ENCODE peak calls at places on chromosomes 6 and 20, in four cellular contexts. Z, S, F and M are unnamed samples.

GRCh38 chr20:50804453-50805348 is 9.8 kb downstream of the BCAS4 start:
- DNase-seq in F (no peak), S (no peak), Z (no peak), M (no peak)

GRCh38 chr6:1200706-1201105 is 111.2 kb upstream of the FOXQ1 start:
- DNase-seq in F (no peak), S (no peak), Z (no peak), M (peak; percentile 32)

GRCh38 chr20:38353298-38353697 is 7.0 kb downstream of the LBP start:
- DNase-seq in S (no peak), Z (no peak), F (no peak), M (no peak)

GRCh38 chr20:36820928-36821327 is 47.4 kb upstream of the DSN1 start:
- DNase-seq in F (no peak), Z (no peak), S (no peak), M (no peak)

GRCh38 chr6:47106216-47106615 is 64.1 kb upstream of the ADGRF1 start:
- DNase-seq in Z (no peak), F (no peak), S (no peak), M (no peak)

GRCh38 chr6:15303920-15304291 is 58.0 kb downstream of the JARID2 start:
- DNase-seq in S (no peak), Z (peak; percentile 44), F (no peak), M (no peak)

GRCh38 chr20:43726811-43727338 is at the start of gene GTSF1L:
- DNase-seq in S (no peak), F (no peak), Z (no peak), M (no peak)

GRCh38 chr6:130050230-130050629 is 31.8 kb downstream of the L3MBTL3 start:
- DNase-seq in Z (no peak), S (no peak), F (no peak), M (no peak)

GRCh38 chr20:36572701-36573102 is 695 bp upstream of the TGIF2 start:
- DNase-seq in F (no peak), Z (peak; percentile 67), S (no peak), M (peak; percentile 65)

GRCh38 chr6:153312633-153313032 is 181.6 kb upstream of the RGS17 start:
- DNase-seq in S (peak; percentile 48), Z (peak; percentile 4), F (no peak), M (peak; percentile 31)

GRCh38 chr6:17418281-17419188 is 25.1 kb downstream of the CAP2 start:
- DNase-seq in F (no peak), Z (no peak), S (no peak), M (no peak)

GRCh38 chr6:86943819-86944407 is 6.6 kb downstream of the HTR1E start:
- DNase-seq in F (no peak), S (no peak), Z (no peak), M (no peak)

GRCh38 chr6:133756046-133756445 is 132.9 kb upstream of the TCF21 start:
- DNase-seq in Z (no peak), F (no peak), S (no peak), M (no peak)

GRCh38 chr6:90719321-90720195 is 132.7 kb upstream of the MAP3K7 start:
- DNase-seq in Z (no peak), F (no peak), S (no peak), M (no peak)

GRCh38 chr6:32198866-32199265 is 6.4 kb upstream of the GPSM3 start:
- DNase-seq in Z (no peak), F (no peak), S (no peak), M (no peak)

GRCh38 chr6:105363100-105363754 is 39.7 kb downstream of the PREP start:
- DNase-seq in Z (no peak), F (no peak), S (no peak), M (no peak)

GRCh38 chr20:21398505-21399057 is 1.3 kb upstream of the NKX2-4 start:
- DNase-seq in S (no peak), Z (no peak), F (no peak), M (no peak)

GRCh38 chr6:78831492-78831891 is 35.9 kb upstream of the IRAK1BP1 start:
- DNase-seq in Z (no peak), F (no peak), S (no peak), M (no peak)

GRCh38 chr6:159121387-159121955 is 47.7 kb upstream of the FNDC1 start:
- DNase-seq in Z (no peak), S (no peak), F (no peak), M (no peak)

GRCh38 chr20:19658137-19658536 is 99.9 kb upstream of the RIN2 start:
- DNase-seq in S (no peak), Z (peak; percentile 4), F (peak; percentile 48), M (no peak)

GRCh38 chr20:52975024-52975732 is 3.0 kb downstream of the TSHZ2 start:
- DNase-seq in F (peak; percentile 15), S (no peak), Z (no peak), M (no peak)

GRCh38 chr6:13528232-13528631 is 40.8 kb upstream of the GFOD1 start:
- DNase-seq in Z (no peak), S (no peak), F (no peak), M (no peak)

GRCh38 chr6:71492668-71493067 is 204.1 kb downstream of the OGFRL1 start:
- DNase-seq in S (no peak), Z (no peak), F (no peak), M (no peak)

GRCh38 chr6:41733707-41734665 is 1.4 kb downstream of the TFEB start:
- DNase-seq in F (peak; percentile 63), S (peak; percentile 80), Z (peak; percentile 65), M (peak; percentile 76)

GRCh38 chr6:110404602-110405001 is 10.8 kb downstream of the DDO start:
- DNase-seq in S (no peak), Z (no peak), F (no peak), M (no peak)

GRCh38 chr6:29924731-29925130 is 17.6 kb upstream of the HLA-A start:
- DNase-seq in Z (no peak), S (no peak), F (no peak), M (no peak)

GRCh38 chr6:44921787-44922186 is 406.3 kb upstream of the RUNX2 start:
- DNase-seq in S (no peak), Z (no peak), F (no peak), M (peak; percentile 63)

GRCh38 chr6:11494786-11495564 is 42.6 kb upstream of the TMEM170B start:
- DNase-seq in Z (no peak), F (no peak), S (no peak), M (no peak)

GRCh38 chr6:135606392-135606791 is 108.9 kb upstream of the AHI1 start:
- DNase-seq in F (no peak), Z (no peak), S (no peak), M (no peak)

GRCh38 chr20:9613871-9614270 is 99.5 kb downstream of the LAMP5 start:
- DNase-seq in F (no peak), S (no peak), Z (no peak), M (no peak)

GRCh38 chr6:11522819-11523218 is 14.7 kb upstream of the TMEM170B start:
- DNase-seq in F (no peak), Z (no peak), S (no peak), M (no peak)

GRCh38 chr6:7200598-7201443 is 93.1 kb downstream of the RREB1 start:
- DNase-seq in S (no peak), F (no peak), Z (peak; percentile 59), M (peak; percentile 89)

GRCh38 chr6:163837681-163838431 is 423.3 kb downstream of the QKI start:
- DNase-seq in Z (peak; percentile 14), S (no peak), F (no peak), M (no peak)

GRCh38 chr6:107956586-107957164 is 1.3 kb downstream of the SEC63 start:
- DNase-seq in S (no peak), Z (peak; percentile 34), F (no peak), M (no peak)

GRCh38 chr6:125154184-125155135 is 887 bp downstream of the TPD52L1 start:
- DNase-seq in Z (peak; percentile 78), F (no peak), S (peak; percentile 42), M (peak; percentile 7)

GRCh38 chr6:31538805-31539400 is 2.9 kb downstream of the DDX39B start:
- DNase-seq in F (no peak), S (no peak), Z (no peak), M (no peak)

GRCh38 chr20:36107881-36108280 is 46.7 kb upstream of the EPB41L1 start:
- DNase-seq in Z (no peak), S (no peak), F (no peak), M (peak; percentile 56)

GRCh38 chr6:3222506-3223038 is 4.9 kb downstream of the TUBB2B start:
- DNase-seq in Z (no peak), F (no peak), S (no peak), M (no peak)
- TF ChIP-seq NR2C2 in Z (no peak), F (no peak), S (no peak), M (no peak)

GRCh38 chr20:12053348-12053747 is 135.7 kb downstream of the BTBD3 start:
- DNase-seq in F (peak; percentile 0), S (no peak), Z (no peak), M (peak; percentile 23)
- TF ChIP-seq NR2C2 in F (no peak), S (no peak), Z (no peak), M (no peak)

GRCh38 chr20:62953839-62954703 is 1.6 kb downstream of the SLC17A9 start:
- DNase-seq in Z (no peak), F (peak; percentile 75), S (peak; percentile 53), M (peak; percentile 95)
- TF ChIP-seq NR2C2 in Z (no peak), F (no peak), S (no peak), M (no peak)

GRCh38 chr6:111812080-111813038 is 60.9 kb downstream of the FYN start:
- DNase-seq in F (no peak), Z (no peak), S (no peak), M (no peak)

GRCh38 chr6:111818539-111819226 is 54.6 kb downstream of the FYN start:
- DNase-seq in S (no peak), F (no peak), Z (no peak), M (no peak)

GRCh38 chr6:111813247-111814162 is 59.7 kb downstream of the FYN start:
- DNase-seq in F (no peak), Z (no peak), S (no peak), M (no peak)

GRCh38 chr6:111819458-111819857 is 53.8 kb downstream of the FYN start:
- DNase-seq in F (no peak), S (no peak), Z (no peak), M (no peak)

GRCh38 chr6:111817451-111818146 is 55.7 kb downstream of the FYN start:
- DNase-seq in Z (no peak), S (no peak), F (no peak), M (no peak)
- TF ChIP-seq NR2C2 in Z (no peak), S (no peak), F (no peak), M (no peak)

DNA sequence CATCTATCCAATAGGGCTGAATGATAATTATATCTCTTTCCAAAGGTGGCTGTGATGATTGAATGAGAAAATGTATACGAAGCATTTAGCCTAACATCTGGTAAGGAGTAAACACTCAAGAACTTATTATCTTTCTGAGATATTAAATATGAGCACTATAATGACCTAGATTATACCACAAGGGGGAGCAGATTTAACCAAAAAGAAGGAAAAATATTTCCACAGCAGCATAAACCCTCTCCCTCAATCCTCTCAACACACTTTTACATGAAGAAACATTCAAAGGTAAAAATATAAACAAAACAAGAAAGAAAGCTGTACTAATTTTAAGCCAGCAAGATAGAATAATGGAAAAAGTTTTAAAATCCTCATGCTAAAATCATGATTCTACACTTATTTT is 68.4 kb downstream of the SHPRH start:
- DNase-seq in Z (no peak), F (no peak), S (no peak), M (no peak)
- TF ChIP-seq NR2C2 in Z (no peak), F (no peak), S (no peak), M (no peak)

GRCh38 chr20:32535316-32535952 is 49.7 kb downstream of the NOL4L start:
- DNase-seq in Z (no peak), F (no peak), S (no peak), M (no peak)
- TF ChIP-seq NR2C2 in Z (no peak), F (no peak), S (no peak), M (no peak)